ENCODE peak calls at places on chromosomes 11 and 22, in five cellular contexts. G is hippocampal formation, L is OCI-LY7, D is Ammon's horn, T is EL. W is an unnamed sample.

GRCh38 chr11:299951-300735 is 817 bp upstream of the IFITM5 start:
- DNase-seq in G (no peak), L (no peak), D (no peak), T (no peak), W (no peak)

GRCh38 chr11:111296196-111296595 is 2.1 kb upstream of the POU2AF3 start:
- DNase-seq in G (no peak), L (no peak), D (no peak), T (no peak), W (no peak)

GRCh38 chr11:18408558-18409242 is 3.4 kb upstream of the LDHC start:
- DNase-seq in G (no peak), L (peak), D (no peak), T (peak), W (no peak)

GRCh38 chr22:39303892-39304671 is 15.3 kb downstream of the RPL3 start:
- DNase-seq in G (no peak), L (no peak), D (no peak), T (no peak), W (no peak)

GRCh38 chr22:48751539-48752437 is 1075.9 kb downstream of the BRD1 start:
- DNase-seq in G (no peak), L (no peak), D (no peak), T (no peak), W (no peak)

GRCh38 chr22:26612652-26613051 is 5.2 kb downstream of the CRYBB1 start:
- DNase-seq in G (no peak), L (no peak), D (no peak), T (no peak), W (no peak)

GRCh38 chr11:73260127-73260457 is 12.0 kb upstream of the P2RY6 start:
- DNase-seq in G (no peak), L (no peak), D (no peak), T (no peak), W (no peak)

GRCh38 chr11:25441432-25441831 is 890.5 kb upstream of the ANO3 start:
- DNase-seq in G (no peak), L (no peak), D (no peak), T (no peak), W (no peak)

GRCh38 chr22:24219750-24220149 is 25.1 kb downstream of the GGT5 start:
- DNase-seq in G (no peak), L (no peak), D (no peak), T (no peak), W (no peak)

GRCh38 chr11:134544095-134544815 is 132.2 kb upstream of the B3GAT1 start:
- DNase-seq in G (no peak), L (no peak), D (no peak), T (no peak), W (no peak)

GRCh38 chr11:46279393-46280099 is 2.1 kb downstream of the CREB3L1 start:
- DNase-seq in G (peak), L (no peak), D (peak), T (peak), W (peak)

GRCh38 chr11:76783901-76784813 is 1.0 kb downstream of the TSKU start:
- DNase-seq in G (peak), L (no peak), D (no peak), T (peak), W (no peak)

GRCh38 chr22:24146190-24146616 is 35.1 kb upstream of the SUSD2 start:
- DNase-seq in G (peak), L (peak), D (peak), T (peak), W (peak)

GRCh38 chr22:42931421-42932196 is 74.5 kb upstream of the ARFGAP3 start:
- DNase-seq in G (no peak), L (peak), D (no peak), T (no peak), W (no peak)

GRCh38 chr11:13116491-13116890 is 107.4 kb downstream of the RASSF10 start:
- DNase-seq in G (no peak), L (no peak), D (no peak), T (peak), W (no peak)